ENCODE peak calls at places on chromosomes 2 and 18, in seven cellular contexts. N is H54; T is Right ventricle myocardium inferior; E is effector CD4-positive, alpha-beta T cell; R is smooth muscle cell of the brain vasculature; C is RCC 7860; J is AG10803. U is an unnamed sample.

GRCh38 chr18:50009772-50010171 is 185.2 kb downstream of the MYO5B start:
- DNase-seq in J (peak; percentile 16), N (peak; percentile 15), E (peak; percentile 9), R (no peak), T (no peak), C (peak; percentile 5), U (peak; percentile 61)

GRCh38 chr2:156565066-156565710 is 129.0 kb downstream of the GPD2 start:
- DNase-seq in N (no peak), E (no peak), J (peak; percentile 96), C (peak; percentile 76), T (no peak), R (peak; percentile 12), U (no peak)

GRCh38 chr18:9951022-9951859 is 37.4 kb downstream of the VAPA start:
- DNase-seq in T (no peak), R (peak; percentile 39), N (no peak), J (peak; percentile 78), E (no peak), C (peak; percentile 32), U (no peak)

GRCh38 chr2:37387143-37387835 is 42.9 kb downstream of the QPCT start:
- DNase-seq in T (no peak), E (no peak), N (no peak), C (no peak), R (no peak), J (peak; percentile 74), U (no peak)

GRCh38 chr2:214135966-214136365 is 274.9 kb upstream of the VWC2L start:
- DNase-seq in R (no peak), N (no peak), T (no peak), J (no peak), C (no peak), E (no peak), U (no peak)

GRCh38 chr2:55672630-55673029 is 21.0 kb downstream of the PNPT1 start:
- DNase-seq in R (no peak), C (no peak), T (no peak), J (peak; percentile 77), E (no peak), N (no peak), U (no peak)

GRCh38 chr2:46230115-46230571 is 67.1 kb upstream of the EPAS1 start:
- DNase-seq in T (peak; percentile 61), C (peak; percentile 50), J (no peak), E (no peak), R (no peak), N (no peak), U (no peak)

GRCh38 chr18:2337552-2338141 is 233.7 kb downstream of the METTL4 start:
- DNase-seq in E (peak; percentile 33), J (peak; percentile 20), T (no peak), R (no peak), N (peak; percentile 6), C (no peak), U (no peak)

GRCh38 chr2:160506371-160507045 is 12.9 kb upstream of the RBMS1 start:
- DNase-seq in N (no peak), R (no peak), T (no peak), J (no peak), C (no peak), E (no peak), U (no peak)

GRCh38 chr2:7012141-7012809 is 95.1 kb downstream of the RNF144A start:
- DNase-seq in N (no peak), C (no peak), T (no peak), J (peak; percentile 49), E (no peak), R (no peak), U (peak; percentile 97)

GRCh38 chr2:150619607-150620330 is 132.3 kb upstream of the RND3 start:
- DNase-seq in E (no peak), J (peak; percentile 67), C (peak; percentile 39), N (peak; percentile 19), T (no peak), R (no peak), U (no peak)

GRCh38 chr18:34661464-34662087 is 48.5 kb upstream of the DTNA start:
- DNase-seq in T (no peak), N (no peak), R (no peak), C (peak; percentile 38), J (peak; percentile 46), E (no peak), U (peak; percentile 62)

GRCh38 chr2:424306-425172 is 136.6 kb upstream of the ALKAL2 start:
- DNase-seq in T (no peak), E (no peak), J (no peak), C (no peak), R (peak; percentile 24), N (peak; percentile 50), U (no peak)

GRCh38 chr2:62624855-62625254 is 80.7 kb upstream of the EHBP1 start:
- DNase-seq in T (no peak), C (no peak), R (no peak), J (peak; percentile 19), E (no peak), N (no peak), U (no peak)

U was measured in NCI-H748 treated with DMSO at 0.1 percent for 48 hours.